ENCODE peak calls at places on chromosome 2, in four cellular contexts. U, X, Y and W are unnamed samples.

GRCh38 chr2:181104512-181105121 is 124.2 kb downstream of the UBE2E3 start:
- DNase-seq in U (peak; percentile 76), X (no peak), Y (no peak), W (peak; percentile 72)

GRCh38 chr2:220847587-220847986 is 724.5 kb downstream of the EPHA4 start:
- DNase-seq in U (peak; percentile 93), X (no peak), Y (no peak), W (no peak)

GRCh38 chr2:98514096-98514639 is 69.5 kb downstream of the INPP4A start:
- DNase-seq in U (no peak), X (no peak), Y (no peak), W (peak; percentile 98)

GRCh38 chr2:15673919-15674636 is 82.4 kb downstream of the DDX1 start:
- DNase-seq in U (peak; percentile 8), X (no peak), Y (no peak), W (no peak)

GRCh38 chr2:8334866-8335325 is 347.0 kb upstream of the ID2 start:
- DNase-seq in U (no peak), X (no peak), Y (no peak), W (no peak)

GRCh38 chr2:73971722-73972121 is 13.0 kb upstream of the TET3 start:
- DNase-seq in U (no peak), X (no peak), Y (no peak), W (no peak)

GRCh38 chr2:204027105-204027504 is 90.5 kb downstream of the ICOS start:
- DNase-seq in U (peak; percentile 13), X (no peak), Y (no peak), W (no peak)

GRCh38 chr2:170142502-170142901 is 35.4 kb upstream of the MYO3B start:
- DNase-seq in U (no peak), X (no peak), Y (no peak), W (peak; percentile 32)

GRCh38 chr2:26471278-26471677 is 6.6 kb downstream of the OTOF start:
- DNase-seq in U (no peak), X (no peak), Y (no peak), W (peak; percentile 61)

DNA sequence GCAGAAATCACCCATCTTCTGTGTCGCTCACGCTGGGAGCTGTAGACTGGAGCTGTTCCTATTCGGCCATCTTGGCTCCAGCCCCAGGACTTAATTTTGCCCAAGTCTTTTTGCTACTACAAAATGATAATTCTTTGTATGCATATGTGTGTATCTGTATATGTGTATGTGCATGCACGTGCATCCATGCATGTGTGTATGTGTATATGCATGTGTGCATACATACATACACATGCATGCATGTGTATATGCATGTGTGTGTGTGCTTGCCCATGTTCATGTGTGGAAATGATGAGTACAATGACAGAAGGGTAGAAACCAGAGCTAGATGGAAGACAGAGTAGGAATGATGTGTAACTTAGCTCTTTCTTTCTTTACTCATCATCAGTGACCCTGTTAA is 497.9 kb upstream of the SPRED2 start:
- DNase-seq in U (no peak), X (no peak), Y (no peak), W (no peak)
- H3K27ac ChIP-seq in U (no peak overlapping the region), X (no peak overlapping the region), Y (no peak overlapping the region), W (no peak overlapping the region)

GRCh38 chr2:68032702-68033101 is 30.1 kb downstream of the C1D start:
- DNase-seq in U (no peak), X (no peak), Y (peak; percentile 33), W (no peak)

GRCh38 chr2:68031043-68031442 is 31.8 kb downstream of the C1D start:
- DNase-seq in U (peak; percentile 2), X (no peak), Y (no peak), W (no peak)

GRCh38 chr2:68030529-68030928 is 32.3 kb downstream of the C1D start:
- DNase-seq in U (no peak), X (no peak), Y (no peak), W (no peak)

GRCh38 chr2:68027959-68028358 is 34.8 kb downstream of the C1D start:
- DNase-seq in U (peak; percentile 25), X (no peak), Y (no peak), W (no peak)

GRCh38 chr2:68031546-68032160 is 31.2 kb downstream of the C1D start:
- DNase-seq in U (peak; percentile 70), X (no peak), Y (no peak), W (peak; percentile 46)
- H3K4me2 ChIP-seq in U (peak overlapping the region; percentile 4), X (no peak overlapping the region), Y (no peak overlapping the region), W (no peak overlapping the region)

DNA sequence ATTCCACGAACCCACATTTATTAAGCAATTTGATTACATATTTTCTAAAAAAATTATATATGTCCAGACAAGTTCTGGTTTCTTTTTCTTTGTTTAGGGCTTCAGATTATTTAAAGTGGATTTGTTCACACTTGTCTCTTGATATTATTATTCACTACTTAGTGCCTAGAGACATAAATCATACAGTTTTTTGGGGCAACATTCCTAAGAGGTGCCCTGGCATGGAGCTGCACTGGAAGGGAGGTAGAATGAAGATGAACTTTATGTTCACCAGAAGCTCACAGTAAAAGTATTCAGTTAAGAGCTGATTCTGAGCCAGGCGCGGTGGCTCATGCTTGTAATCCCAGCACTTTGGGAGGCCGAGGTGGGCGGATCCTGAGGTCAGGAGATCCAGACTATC is 762.7 kb upstream of the TMEFF2 start:
- DNase-seq in U (no peak), X (no peak), Y (no peak), W (no peak)
- H4K5ac ChIP-seq in U (no peak overlapping the region), X (no peak overlapping the region), Y (no peak overlapping the region), W (no peak overlapping the region)

DNA sequence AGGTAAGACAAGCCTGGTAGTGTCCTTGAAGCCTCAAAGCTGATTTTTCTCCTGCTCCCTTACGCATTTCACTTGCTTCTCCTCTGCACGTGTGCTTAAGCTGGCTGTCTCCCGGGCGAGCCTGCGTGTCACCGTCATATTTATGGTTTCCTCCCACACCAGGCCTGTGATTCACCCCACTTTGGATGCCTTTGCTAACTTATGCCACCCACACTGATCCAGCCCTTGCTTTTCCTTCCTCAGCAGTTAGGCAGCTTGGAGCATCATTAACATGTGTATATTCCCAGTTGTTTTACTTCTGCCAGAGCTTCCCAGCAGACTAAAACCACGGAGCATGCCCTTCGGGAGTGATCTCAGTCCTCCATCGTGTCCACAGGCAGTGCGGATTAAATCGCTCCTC is 2.2 kb downstream of the ST3GAL5 start:
- DNase-seq in U (peak; percentile 99), X (no peak), Y (no peak), W (no peak)
- H3K27ac ChIP-seq in U (peak overlapping the region; percentile 46), X (no peak overlapping the region), Y (no peak overlapping the region), W (no peak overlapping the region)

GRCh38 chr2:147327636-147328035 is 517.2 kb upstream of the ACVR2A start:
- DNase-seq in U (no peak), X (no peak), Y (no peak), W (no peak)
- H3K4me2 ChIP-seq in U (no peak overlapping the region), X (no peak overlapping the region), Y (no peak overlapping the region), W (no peak overlapping the region)

DNA sequence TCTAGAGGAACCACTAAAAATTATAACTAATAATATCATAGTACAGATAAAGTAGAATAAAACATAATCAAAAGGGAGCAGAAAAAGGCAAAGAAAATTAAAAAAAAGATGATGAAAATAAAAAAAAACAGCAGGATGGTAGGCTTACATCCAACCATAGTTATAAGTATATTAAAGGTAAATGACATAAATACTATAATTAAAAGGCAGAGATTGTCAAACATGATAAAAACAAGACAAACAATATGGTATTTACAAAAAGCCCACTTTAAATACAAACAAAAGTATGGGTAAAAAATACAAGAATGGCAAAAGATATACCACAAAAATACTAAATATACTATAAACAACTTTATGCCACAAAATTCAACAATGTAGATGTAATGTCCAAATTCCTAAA is 24.4 kb downstream of the CCDC148 start:
- DNase-seq in U (no peak), X (no peak), Y (no peak), W (no peak)
- H4K5ac ChIP-seq in U (no peak overlapping the region), X (no peak overlapping the region), Y (no peak overlapping the region), W (no peak overlapping the region)

DNA sequence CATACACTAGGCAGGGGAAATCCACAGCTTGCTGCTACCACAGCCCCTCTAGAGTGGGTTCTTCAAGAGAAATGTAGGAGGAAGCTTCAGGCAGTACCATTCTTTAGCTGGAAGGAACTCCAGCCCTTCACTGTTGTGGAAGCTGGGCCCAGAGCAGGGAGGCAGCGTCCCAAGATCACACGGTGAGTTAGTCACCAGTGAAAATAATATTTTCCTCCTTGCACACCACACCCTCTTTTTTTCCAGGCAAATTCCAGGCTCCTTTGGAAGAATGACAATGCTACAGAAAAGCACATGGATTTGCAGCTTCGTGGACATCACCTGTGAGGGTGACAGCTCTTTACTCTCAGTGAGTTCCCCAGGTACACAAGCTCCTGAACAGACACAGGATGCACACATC is 157.1 kb downstream of the COL6A3 start:
- DNase-seq in U (peak; percentile 86), X (no peak), Y (no peak), W (no peak)
- H3K27ac ChIP-seq in U (peak overlapping the region; percentile 95), X (no peak overlapping the region), Y (no peak overlapping the region), W (no peak overlapping the region)